ENCODE peak calls at places on chromosomes 3 and 15, in six cellular contexts. One of them, this sample, is unnamed.

GRCh38 chr3:67077656-67078055 is 79.5 kb downstream of the KBTBD8 start:
- DNase-seq in endothelial cell of umbilical vein: no peak
- DNase-seq in esophagus squamous epithelium: no peak
- DNase-seq in testis: no peak
- DNase-seq in IMR-90: peak
- DNase-seq in ovary: no peak
- DNase-seq in this sample: no peak

GRCh38 chr15:75348563-75349350 is 1.9 kb downstream of the NEIL1 start:
- DNase-seq in endothelial cell of umbilical vein: peak
- DNase-seq in esophagus squamous epithelium: no peak
- DNase-seq in testis: no peak
- DNase-seq in IMR-90: no peak
- DNase-seq in ovary: peak
- DNase-seq in this sample: no peak

GRCh38 chr15:90873998-90874605 is 5.7 kb downstream of the FURIN start:
- DNase-seq in endothelial cell of umbilical vein: peak
- DNase-seq in esophagus squamous epithelium: no peak
- DNase-seq in testis: no peak
- DNase-seq in IMR-90: no peak
- DNase-seq in ovary: no peak
- DNase-seq in this sample: no peak

GRCh38 chr3:114850913-114851312 is 296.2 kb downstream of the ZBTB20 start:
- DNase-seq in endothelial cell of umbilical vein: no peak
- DNase-seq in esophagus squamous epithelium: no peak
- DNase-seq in testis: no peak
- DNase-seq in IMR-90: peak
- DNase-seq in ovary: no peak
- DNase-seq in this sample: no peak

GRCh38 chr3:131356006-131356405 is 25.6 kb upstream of the NUDT16 start:
- DNase-seq in endothelial cell of umbilical vein: no peak
- DNase-seq in esophagus squamous epithelium: no peak
- DNase-seq in testis: no peak
- DNase-seq in IMR-90: peak
- DNase-seq in ovary: no peak
- DNase-seq in this sample: no peak

GRCh38 chr3:151393146-151393831 is 8.7 kb upstream of the P2RY12 start:
- DNase-seq in endothelial cell of umbilical vein: no peak
- DNase-seq in esophagus squamous epithelium: no peak
- DNase-seq in testis: no peak
- DNase-seq in IMR-90: no peak
- DNase-seq in ovary: no peak
- DNase-seq in this sample: no peak

GRCh38 chr3:144031938-144032337 is 60.3 kb downstream of the DIPK2A start:
- DNase-seq in endothelial cell of umbilical vein: no peak
- DNase-seq in esophagus squamous epithelium: no peak
- DNase-seq in testis: peak
- DNase-seq in IMR-90: no peak
- DNase-seq in ovary: peak
- DNase-seq in this sample: peak

GRCh38 chr15:67244966-67245478 is 9.4 kb downstream of the AAGAB start:
- DNase-seq in endothelial cell of umbilical vein: no peak
- DNase-seq in esophagus squamous epithelium: no peak
- DNase-seq in testis: no peak
- DNase-seq in IMR-90: peak
- DNase-seq in ovary: no peak
- DNase-seq in this sample: no peak

GRCh38 chr15:48855501-48856440 is 22.2 kb upstream of the EID1 start:
- DNase-seq in endothelial cell of umbilical vein: peak
- DNase-seq in esophagus squamous epithelium: no peak
- DNase-seq in testis: peak
- DNase-seq in IMR-90: peak
- DNase-seq in ovary: no peak
- DNase-seq in this sample: no peak

GRCh38 chr3:4742359-4742758 is 236.9 kb upstream of the BHLHE40 start:
- DNase-seq in endothelial cell of umbilical vein: peak
- DNase-seq in esophagus squamous epithelium: no peak
- DNase-seq in testis: no peak
- DNase-seq in IMR-90: no peak
- DNase-seq in ovary: no peak
- DNase-seq in this sample: no peak

GRCh38 chr3:172213765-172214358 is 174.5 kb downstream of the FNDC3B start:
- DNase-seq in endothelial cell of umbilical vein: no peak
- DNase-seq in esophagus squamous epithelium: no peak
- DNase-seq in testis: no peak
- DNase-seq in IMR-90: no peak
- DNase-seq in ovary: no peak
- DNase-seq in this sample: no peak

GRCh38 chr3:42686832-42687650 is 1.7 kb downstream of the KLHL40 start:
- DNase-seq in endothelial cell of umbilical vein: no peak
- DNase-seq in esophagus squamous epithelium: no peak
- DNase-seq in testis: no peak
- DNase-seq in IMR-90: no peak
- DNase-seq in ovary: no peak
- DNase-seq in this sample: peak

GRCh38 chr3:42685891-42686820 is 819 bp downstream of the KLHL40 start:
- DNase-seq in endothelial cell of umbilical vein: no peak
- DNase-seq in esophagus squamous epithelium: no peak
- DNase-seq in testis: no peak
- DNase-seq in IMR-90: no peak
- DNase-seq in ovary: no peak
- DNase-seq in this sample: peak

GRCh38 chr3:42683875-42684593 is 1.3 kb upstream of the KLHL40 start:
- DNase-seq in endothelial cell of umbilical vein: peak
- DNase-seq in esophagus squamous epithelium: no peak
- DNase-seq in testis: no peak
- DNase-seq in IMR-90: peak
- DNase-seq in ovary: peak
- DNase-seq in this sample: peak

GRCh38 chr3:42684632-42685362 is 540 bp upstream of the KLHL40 start:
- DNase-seq in endothelial cell of umbilical vein: no peak
- DNase-seq in esophagus squamous epithelium: no peak
- DNase-seq in testis: no peak
- DNase-seq in IMR-90: no peak
- DNase-seq in ovary: no peak
- DNase-seq in this sample: no peak

DNA sequence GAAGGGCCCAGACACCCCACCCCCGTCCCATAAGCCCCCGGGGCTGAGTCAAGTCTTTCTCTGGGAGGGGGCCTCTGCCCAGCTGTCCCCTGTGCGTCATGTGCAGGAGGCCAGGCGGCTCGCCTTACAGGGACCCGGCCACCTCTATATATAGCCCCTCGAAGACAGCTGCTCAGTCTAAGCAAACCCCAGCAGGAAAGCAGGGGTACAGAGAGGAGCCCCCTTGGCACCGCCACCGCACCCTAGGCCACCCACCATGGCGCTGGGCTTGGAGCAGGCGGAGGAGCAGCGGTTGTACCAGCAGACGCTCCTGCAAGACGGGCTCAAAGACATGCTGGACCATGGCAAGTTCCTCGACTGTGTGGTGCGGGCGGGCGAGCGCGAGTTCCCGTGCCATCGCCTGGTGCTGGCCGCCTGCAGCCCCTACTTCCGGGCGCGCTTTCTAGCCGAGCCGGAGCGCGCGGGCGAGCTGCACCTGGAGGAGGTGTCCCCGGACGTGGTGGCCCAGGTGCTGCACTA is at the start of gene KLHL40:
- DNase-seq in endothelial cell of umbilical vein: no peak
- DNase-seq in esophagus squamous epithelium: no peak
- DNase-seq in testis: no peak
- DNase-seq in IMR-90: no peak
- DNase-seq in ovary: no peak
- DNase-seq in this sample: peak
- TF ChIP-seq POLR2A in endothelial cell of umbilical vein: no peak
- TF ChIP-seq POLR2A in esophagus squamous epithelium: no peak
- TF ChIP-seq POLR2A in testis: no peak
- TF ChIP-seq POLR2A in IMR-90: no peak
- TF ChIP-seq POLR2A in ovary: no peak
- TF ChIP-seq POLR2A in this sample: no peak

GRCh38 chr3:177181418-177181817 is 15.9 kb downstream of the TBL1XR1 start:
- DNase-seq in endothelial cell of umbilical vein: no peak
- DNase-seq in esophagus squamous epithelium: no peak
- DNase-seq in testis: no peak
- DNase-seq in IMR-90: no peak
- DNase-seq in ovary: no peak
- DNase-seq in this sample: no peak

GRCh38 chr3:177177670-177178295 is 19.5 kb downstream of the TBL1XR1 start:
- DNase-seq in endothelial cell of umbilical vein: no peak
- DNase-seq in esophagus squamous epithelium: no peak
- DNase-seq in testis: no peak
- DNase-seq in IMR-90: no peak
- DNase-seq in ovary: no peak
- DNase-seq in this sample: no peak

GRCh38 chr3:177180506-177180905 is 16.8 kb downstream of the TBL1XR1 start:
- DNase-seq in endothelial cell of umbilical vein: no peak
- DNase-seq in esophagus squamous epithelium: no peak
- DNase-seq in testis: no peak
- DNase-seq in IMR-90: no peak
- DNase-seq in ovary: no peak
- DNase-seq in this sample: no peak

GRCh38 chr3:177182352-177182751 is 14.9 kb downstream of the TBL1XR1 start:
- DNase-seq in endothelial cell of umbilical vein: no peak
- DNase-seq in esophagus squamous epithelium: no peak
- DNase-seq in testis: no peak
- DNase-seq in IMR-90: peak
- DNase-seq in ovary: no peak
- DNase-seq in this sample: no peak

GRCh38 chr3:177179281-177180067 is 17.8 kb downstream of the TBL1XR1 start:
- DNase-seq in endothelial cell of umbilical vein: no peak
- DNase-seq in esophagus squamous epithelium: no peak
- DNase-seq in testis: no peak
- DNase-seq in IMR-90: no peak
- DNase-seq in ovary: no peak
- DNase-seq in this sample: no peak
- H3K4me3 ChIP-seq in endothelial cell of umbilical vein: no peak
- H3K4me3 ChIP-seq in esophagus squamous epithelium: no peak
- H3K4me3 ChIP-seq in testis: no peak
- H3K4me3 ChIP-seq in IMR-90: no peak
- H3K4me3 ChIP-seq in ovary: no peak
- H3K4me3 ChIP-seq in this sample: no peak

GRCh38 chr3:44861412-44862220 is at the start of gene TMEM42:
- DNase-seq in endothelial cell of umbilical vein: peak
- DNase-seq in esophagus squamous epithelium: peak
- DNase-seq in testis: peak
- DNase-seq in IMR-90: peak
- DNase-seq in ovary: peak
- DNase-seq in this sample: peak
- TF ChIP-seq POLR2A in endothelial cell of umbilical vein: peak
- TF ChIP-seq POLR2A in esophagus squamous epithelium: peak
- TF ChIP-seq POLR2A in testis: peak
- TF ChIP-seq POLR2A in IMR-90: peak
- TF ChIP-seq POLR2A in ovary: peak
- TF ChIP-seq POLR2A in this sample: peak

DNA sequence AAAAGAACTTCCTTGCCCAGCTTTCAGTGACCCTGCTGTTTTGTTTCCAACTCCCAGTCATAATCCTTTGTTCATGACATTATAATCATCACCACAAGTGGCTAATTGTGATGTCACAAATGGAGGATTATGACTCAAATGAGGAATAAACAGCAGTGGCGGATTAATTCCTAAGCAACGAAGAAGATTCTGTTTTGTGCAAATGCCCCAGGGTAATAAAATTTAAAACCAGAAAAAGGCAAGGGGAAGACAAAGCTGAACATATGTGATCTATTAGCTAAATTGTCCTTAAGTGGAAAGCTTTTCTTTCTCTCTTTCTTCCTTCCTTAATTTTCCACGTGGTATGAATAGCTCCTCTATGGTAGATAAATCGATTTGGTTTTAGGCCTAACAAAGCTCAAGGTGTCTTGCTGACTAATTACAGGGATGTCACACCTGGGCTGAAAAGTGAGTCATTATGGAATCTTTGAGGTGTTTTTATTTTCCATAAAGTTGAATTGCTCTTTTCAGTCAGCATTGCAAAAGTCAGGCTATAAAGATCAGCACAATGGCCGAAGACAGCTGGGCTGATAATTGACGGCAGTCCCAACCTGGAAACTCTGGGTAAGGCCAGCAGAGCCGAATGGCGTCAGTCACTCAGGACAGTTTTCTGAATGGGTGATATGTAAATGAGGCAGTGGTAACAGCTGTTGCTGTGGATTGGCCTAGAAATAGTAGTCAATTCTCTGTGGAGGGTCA is 121.5 kb downstream of the PTPRG start:
- DNase-seq in endothelial cell of umbilical vein: no peak
- DNase-seq in esophagus squamous epithelium: no peak
- DNase-seq in testis: no peak
- DNase-seq in IMR-90: peak
- DNase-seq in ovary: no peak
- DNase-seq in this sample: no peak
- H3K4me3 ChIP-seq in endothelial cell of umbilical vein: no peak
- H3K4me3 ChIP-seq in esophagus squamous epithelium: no peak
- H3K4me3 ChIP-seq in testis: no peak
- H3K4me3 ChIP-seq in IMR-90: no peak
- H3K4me3 ChIP-seq in ovary: no peak
- H3K4me3 ChIP-seq in this sample: no peak

GRCh38 chr15:42270996-42271395 is 2.0 kb upstream of the GANC start:
- DNase-seq in endothelial cell of umbilical vein: peak
- DNase-seq in esophagus squamous epithelium: no peak
- DNase-seq in testis: no peak
- DNase-seq in IMR-90: no peak
- DNase-seq in ovary: no peak
- DNase-seq in this sample: no peak

GRCh38 chr15:42273900-42274692 is 863 bp upstream of the TMEM87A start:
- DNase-seq in endothelial cell of umbilical vein: peak
- DNase-seq in esophagus squamous epithelium: peak
- DNase-seq in testis: peak
- DNase-seq in IMR-90: peak
- DNase-seq in ovary: peak
- DNase-seq in this sample: peak

GRCh38 chr15:42274693-42274971 is 1.4 kb upstream of the TMEM87A start:
- DNase-seq in endothelial cell of umbilical vein: peak
- DNase-seq in esophagus squamous epithelium: no peak
- DNase-seq in testis: peak
- DNase-seq in IMR-90: no peak
- DNase-seq in ovary: peak
- DNase-seq in this sample: peak

GRCh38 chr15:42272768-42273098 is 268 bp upstream of the GANC start:
- DNase-seq in endothelial cell of umbilical vein: no peak
- DNase-seq in esophagus squamous epithelium: no peak
- DNase-seq in testis: no peak
- DNase-seq in IMR-90: no peak
- DNase-seq in ovary: no peak
- DNase-seq in this sample: no peak

GRCh38 chr15:42273099-42273899 is at the start of the genes GANC and TMEM87A:
- DNase-seq in endothelial cell of umbilical vein: peak
- DNase-seq in esophagus squamous epithelium: peak
- DNase-seq in testis: peak
- DNase-seq in IMR-90: peak
- DNase-seq in ovary: peak
- DNase-seq in this sample: peak
- TF ChIP-seq POLR2A in endothelial cell of umbilical vein: peak
- TF ChIP-seq POLR2A in esophagus squamous epithelium: peak
- TF ChIP-seq POLR2A in testis: peak
- TF ChIP-seq POLR2A in IMR-90: peak
- TF ChIP-seq POLR2A in ovary: peak
- TF ChIP-seq POLR2A in this sample: peak

This sample was measured in sigmoid colon.